ENCODE peak calls at places on chromosomes 4 and X, in five cellular contexts. B is PC-3, C is mammary epithelial cell, N is neural progenitor cell, U is IMR-90. A is an unnamed sample.

GRCh38 chr4:150540536-150540935 is 41.4 kb upstream of the MAB21L2 start:
- DNase-seq in C (no peak), U (no peak), N (no peak), B (no peak), A (no peak)

GRCh38 chrX:119853449-119853848 is 686 bp upstream of the UPF3B start:
- DNase-seq in N (peak; percentile 5), B (no peak), C (no peak), U (no peak), A (peak; percentile 0)

GRCh38 chrX:6891404-6891803 is 256.1 kb upstream of the STS start:
- DNase-seq in U (no peak), B (no peak), N (no peak), C (no peak), A (no peak)

GRCh38 chr4:32268949-32269348 is 1548.8 kb downstream of the PCDH7 start:
- DNase-seq in B (peak; percentile 10), N (no peak), U (no peak), C (peak; percentile 4), A (peak; percentile 29)

GRCh38 chr4:76752911-76753494 is 144.9 kb downstream of the SOWAHB start:
- DNase-seq in C (peak; percentile 94), B (peak; percentile 84), U (peak; percentile 100), N (no peak), A (peak; percentile 92)

GRCh38 chrX:47232803-47233332 is at the start of gene USP11:
- DNase-seq in B (peak; percentile 17), N (peak; percentile 83), C (no peak), U (peak; percentile 51), A (no peak)

GRCh38 chr4:173527103-173527876 is 2.7 kb downstream of the HAND2 start:
- DNase-seq in B (no peak), U (no peak), N (peak; percentile 72), C (no peak), A (no peak)

GRCh38 chr4:55125763-55126541 is 557 bp upstream of the KDR start:
- DNase-seq in B (no peak), C (peak; percentile 19), N (peak; percentile 56), U (no peak), A (no peak)

GRCh38 chr4:138555584-138555983 is 313.4 kb upstream of the SLC7A11 start:
- DNase-seq in U (no peak), N (peak; percentile 72), C (no peak), B (peak; percentile 16), A (peak; percentile 25)

GRCh38 chr4:108060164-108060563 is 70.5 kb downstream of the HADH start:
- DNase-seq in U (peak; percentile 46), C (peak; percentile 22), N (peak; percentile 32), B (peak; percentile 41), A (peak; percentile 55)

GRCh38 chr4:73897380-73898136 is 28.4 kb downstream of the CXCL1 start:
- DNase-seq in N (no peak), C (peak; percentile 71), B (no peak), U (peak; percentile 60), A (no peak)

GRCh38 chr4:100935090-100935489 is 412.2 kb downstream of the PPP3CA start:
- DNase-seq in C (peak; percentile 11), B (peak; percentile 44), N (no peak), U (peak; percentile 2), A (peak; percentile 48)

GRCh38 chr4:85905761-85906160 is 430.8 kb downstream of the ARHGAP24 start:
- DNase-seq in C (no peak), U (no peak), N (no peak), B (no peak), A (no peak)

GRCh38 chrX:2374086-2374485 is 126.7 kb downstream of the DHRSX start:
- DNase-seq in U (peak; percentile 33), N (no peak), C (no peak), B (no peak), A (no peak)

GRCh38 chrX:41245641-41246040 is 88.3 kb upstream of the DDX3X start:
- DNase-seq in C (no peak), B (no peak), N (no peak), U (no peak), A (no peak)

GRCh38 chrX:37871626-37872302 is 24.4 kb upstream of the DYNLT3 start:
- DNase-seq in U (peak; percentile 93), C (peak; percentile 82), N (no peak), B (peak; percentile 88), A (peak; percentile 89)

GRCh38 chrX:46703980-46704379 is 54.9 kb downstream of the SLC9A7 start:
- DNase-seq in C (no peak), U (no peak), B (no peak), N (no peak), A (no peak)

GRCh38 chr4:143046454-143046853 is 138.3 kb upstream of the USP38 start:
- DNase-seq in N (no peak), U (no peak), B (no peak), C (no peak), A (no peak)

GRCh38 chr4:168907119-168907698 is 102.8 kb downstream of the CBR4 start:
- DNase-seq in U (peak; percentile 43), B (no peak), N (no peak), C (no peak), A (no peak)

GRCh38 chrX:97367149-97367548 is 483.4 kb downstream of the RPA4 start:
- DNase-seq in C (no peak), B (no peak), N (no peak), U (peak; percentile 67), A (peak; percentile 3)

GRCh38 chr4:6470502-6471302 is 1.7 kb downstream of the PPP2R2C start:
- DNase-seq in B (peak; percentile 68), U (peak; percentile 7), N (peak; percentile 66), C (peak; percentile 30), A (peak; percentile 35)

GRCh38 chr4:11774346-11774745 is 345.7 kb upstream of the HS3ST1 start:
- DNase-seq in U (no peak), B (no peak), C (no peak), N (no peak), A (peak; percentile 5)

GRCh38 chr4:164012396-164013027 is 518.0 kb downstream of the TMA16 start:
- DNase-seq in U (no peak), B (peak; percentile 58), N (peak; percentile 76), C (peak; percentile 16), A (peak; percentile 65)

GRCh38 chrX:149516604-149517003 is 11.5 kb upstream of the IDS start:
- DNase-seq in N (no peak), U (no peak), C (no peak), B (no peak), A (no peak)

GRCh38 chr4:42570221-42570620 is 86.7 kb downstream of the ATP8A1 start:
- DNase-seq in C (no peak), U (no peak), B (no peak), N (peak; percentile 78), A (no peak)

GRCh38 chr4:1998296-1998695 is 10.5 kb downstream of the NELFA start:
- DNase-seq in C (peak; percentile 33), U (no peak), N (no peak), B (peak; percentile 66), A (peak; percentile 65)
- H3K4me3 ChIP-seq in C (no peak overlapping the region), U (no peak overlapping the region), N (no peak overlapping the region), B (no peak overlapping the region), A (no peak overlapping the region)

DNA sequence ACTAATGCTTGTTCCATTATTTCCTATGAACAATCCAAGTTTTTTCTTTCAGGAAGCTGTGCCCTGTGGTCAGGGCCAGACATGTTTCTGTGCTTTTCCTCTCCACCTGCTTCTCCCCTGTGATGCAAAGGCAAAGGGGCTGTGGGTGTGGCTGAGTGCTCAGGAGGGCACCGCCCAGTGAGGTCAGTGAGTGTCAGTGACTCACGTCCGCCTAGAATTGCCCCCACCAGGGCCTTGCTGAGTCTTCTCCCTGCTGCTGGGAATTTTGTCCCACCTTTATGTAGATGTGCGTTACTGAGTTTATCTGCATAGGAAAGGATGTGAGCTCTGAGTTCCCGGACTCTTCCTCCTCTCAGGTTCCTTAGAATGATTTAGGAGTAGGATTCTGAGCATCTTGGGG is 283.2 kb downstream of the DCHS2 start:
- DNase-seq in N (no peak), C (peak; percentile 48), B (peak; percentile 6), U (no peak), A (peak; percentile 24)
- TF ChIP-seq CTCF in N (no peak), C (no peak), B (no peak), U (no peak), A (no peak)

GRCh38 chr4:38857354-38858096 is 908 bp upstream of the TLR6 start:
- DNase-seq in B (peak; percentile 84), U (peak; percentile 94), N (no peak), C (peak; percentile 92), A (peak; percentile 94)
- H3K4me3 ChIP-seq in B (peak overlapping the region; percentile 69), U (peak overlapping the region; percentile 31), N (no peak overlapping the region), C (peak overlapping the region; percentile 43), A (no peak overlapping the region)

GRCh38 chr4:95093460-95093859 is 335.7 kb downstream of the BMPR1B start:
- DNase-seq in N (no peak), U (no peak), C (no peak), B (no peak), A (no peak)

GRCh38 chr4:95091272-95091671 is 333.5 kb downstream of the BMPR1B start:
- DNase-seq in N (peak; percentile 13), B (no peak), C (no peak), U (peak; percentile 38), A (peak; percentile 29)

GRCh38 chr4:95095352-95095974 is 337.7 kb downstream of the BMPR1B start:
- DNase-seq in C (peak; percentile 37), B (peak; percentile 71), U (peak; percentile 59), N (peak; percentile 44), A (peak; percentile 48)

GRCh38 chr4:95092762-95093161 is 335.0 kb downstream of the BMPR1B start:
- DNase-seq in U (no peak), C (no peak), N (no peak), B (peak; percentile 57), A (no peak)

GRCh38 chr4:95093936-95094929 is 336.5 kb downstream of the BMPR1B start:
- DNase-seq in B (peak; percentile 70), N (no peak), U (no peak), C (no peak), A (no peak)
- TF ChIP-seq CTCF in B (no peak), N (no peak), U (no peak), C (no peak), A (no peak)

DNA sequence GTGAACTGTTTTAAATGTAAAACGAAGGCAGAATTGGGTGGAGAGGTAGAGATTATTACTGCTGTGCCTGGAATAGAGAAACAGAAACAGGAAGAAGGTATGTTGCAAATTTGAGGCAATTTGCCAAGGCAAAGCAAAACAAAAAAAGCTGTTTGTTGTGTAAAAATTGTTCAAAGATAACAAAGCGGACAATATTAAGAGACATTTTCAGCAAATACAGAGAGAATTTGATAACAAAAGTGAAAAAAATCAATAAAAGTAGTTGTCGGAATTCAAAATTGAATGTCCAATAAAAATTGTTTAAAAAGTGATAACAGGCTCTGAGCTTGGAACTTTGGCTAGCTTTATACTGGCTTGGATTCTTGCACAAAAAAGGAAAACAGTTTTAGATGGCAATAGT is 14.4 kb upstream of the SMS start:
- DNase-seq in C (no peak), U (peak; percentile 24), B (peak; percentile 9), N (no peak), A (no peak)
- H3K4me3 ChIP-seq in C (no peak overlapping the region), U (no peak overlapping the region), B (peak overlapping the region; percentile 57), N (no peak overlapping the region), A (no peak overlapping the region)

GRCh38 chrX:11908371-11908770 is 150.3 kb downstream of the MSL3 start:
- DNase-seq in B (peak; percentile 63), N (peak; percentile 36), C (peak; percentile 25), U (no peak), A (peak; percentile 40)
- TF ChIP-seq CTCF in B (peak; percentile 73), N (peak; percentile 50), C (peak; percentile 64), U (no peak), A (peak; percentile 59)

DNA sequence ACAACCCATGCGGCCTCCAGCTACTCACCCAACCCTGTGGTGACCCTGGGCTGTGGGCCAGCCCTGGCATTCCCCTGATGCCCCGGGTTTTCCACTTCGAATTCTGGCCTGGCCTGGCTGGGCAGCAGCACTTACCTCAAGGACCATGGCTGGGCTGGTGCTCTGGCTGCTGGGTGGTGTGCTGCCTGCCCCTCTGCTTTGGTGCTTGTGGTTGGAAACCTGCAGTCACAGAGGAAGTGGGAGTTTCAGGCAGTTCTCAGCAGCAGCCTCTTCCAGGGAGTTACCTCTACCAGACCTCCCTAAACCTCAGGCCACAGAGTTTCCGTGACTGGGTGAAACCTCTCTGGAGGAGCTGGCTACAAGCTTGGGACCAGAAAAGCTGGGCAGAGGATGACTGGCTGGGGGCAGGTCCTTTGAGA is at the start of gene CXCR3:
- DNase-seq in B (no peak), U (no peak), N (no peak), C (no peak), A (no peak)
- H3K4me3 ChIP-seq in B (no peak within 1 kb of the TSS), U (no peak within 1 kb of the TSS), N (no peak within 1 kb of the TSS), C (no peak within 1 kb of the TSS), A (no peak within 1 kb of the TSS)